ENCODE peak calls at places on chromosomes 12 and 14, in nine cellular contexts. G is H9; F is heart right ventricle; U is suprapubic skin; N is psoas muscle; T is kidney; M is CD8-positive, alpha-beta T cell; Y is pancreas; C is thoracic aorta. R is an unnamed sample.

GRCh38 chr14:92340938-92341337 is 18.0 kb downstream of the SLC24A4 start:
- DNase-seq in G (no peak), F (no peak), U (no peak), N (no peak), T (no peak), M (no peak), Y (no peak), C (no peak), R (no peak)

GRCh38 chr14:94317259-94317658 is 5.9 kb downstream of the SERPINA6 start:
- DNase-seq in G (no peak), F (no peak), U (peak; percentile 75), N (no peak), T (no peak), M (no peak), Y (no peak), C (no peak), R (no peak)

GRCh38 chr14:61498811-61499210 is 177.4 kb downstream of the PRKCH start:
- DNase-seq in G (no peak), F (no peak), U (no peak), N (no peak), T (no peak), M (no peak), Y (no peak), C (no peak), R (no peak)

GRCh38 chr14:36529062-36529461 is 9.0 kb upstream of the NKX2-1 start:
- DNase-seq in G (no peak), F (no peak), U (no peak), N (no peak), T (no peak), M (no peak), Y (no peak), C (no peak), R (no peak)

GRCh38 chr12:29316772-29317171 is 64.2 kb downstream of the ERGIC2 start:
- DNase-seq in G (peak; percentile 69), F (peak; percentile 39), U (no peak), N (peak; percentile 55), T (no peak), M (no peak), Y (peak; percentile 16), C (no peak), R (no peak)

GRCh38 chr12:95820096-95820703 is 29.6 kb upstream of the NTN4 start:
- DNase-seq in G (no peak), F (peak; percentile 36), U (no peak), N (no peak), T (no peak), M (no peak), Y (peak; percentile 41), C (no peak), R (no peak)

GRCh38 chr12:18158774-18159557 is 69.0 kb upstream of the RERGL start:
- DNase-seq in G (peak; percentile 41), F (no peak), U (no peak), N (no peak), T (no peak), M (peak; percentile 6), Y (no peak), C (no peak), R (no peak)

GRCh38 chr14:75709207-75709812 is 48.3 kb downstream of the TTLL5 start:
- DNase-seq in G (peak; percentile 67), F (peak; percentile 84), U (no peak), N (peak; percentile 76), T (peak; percentile 81), M (peak; percentile 64), Y (peak; percentile 62), C (peak; percentile 40), R (peak; percentile 85)

GRCh38 chr14:41615011-41615595 is 8.4 kb downstream of the LRFN5 start:
- DNase-seq in G (no peak), F (no peak), U (no peak), N (no peak), T (no peak), M (no peak), Y (no peak), C (no peak), R (no peak)

GRCh38 chr14:36866867-36867266 is 205.2 kb downstream of the PAX9 start:
- DNase-seq in G (no peak), F (no peak), U (no peak), N (no peak), T (no peak), M (no peak), Y (no peak), C (no peak), R (no peak)

GRCh38 chr12:56040963-56041578 is 647 bp upstream of the RPS26 start:
- DNase-seq in G (peak; percentile 68), F (no peak), U (no peak), N (no peak), T (no peak), M (no peak), Y (no peak), C (no peak), R (no peak)

GRCh38 chr12:89999699-90000505 is 291.3 kb upstream of the ATP2B1 start:
- DNase-seq in G (no peak), F (no peak), U (no peak), N (no peak), T (no peak), M (no peak), Y (no peak), C (no peak), R (no peak)

GRCh38 chr12:9751204-9752144 is 9.2 kb downstream of the CD69 start:
- DNase-seq in G (no peak), F (no peak), U (no peak), N (no peak), T (no peak), M (peak; percentile 35), Y (no peak), C (no peak), R (no peak)

GRCh38 chr12:85575115-85576096 is 260.8 kb downstream of the RASSF9 start:
- DNase-seq in G (peak; percentile 61), F (peak; percentile 50), U (no peak), N (no peak), T (no peak), M (no peak), Y (peak; percentile 38), C (no peak), R (peak; percentile 39)

GRCh38 chr14:38608244-38608643 is 352.4 kb upstream of the CLEC14A start:
- DNase-seq in G (no peak), F (no peak), U (no peak), N (no peak), T (no peak), M (no peak), Y (no peak), C (no peak), R (no peak)

GRCh38 chr12:14010989-14011388 is 29.6 kb upstream of the GRIN2B start:
- DNase-seq in G (no peak), F (no peak), U (no peak), N (no peak), T (no peak), M (no peak), Y (no peak), C (no peak), R (no peak)

GRCh38 chr12:66600805-66601392 is 78.0 kb downstream of the GRIP1 start:
- DNase-seq in G (no peak), F (no peak), U (no peak), N (no peak), T (no peak), M (no peak), Y (no peak), C (no peak), R (no peak)

GRCh38 chr12:123059501-123059900 is 79.0 kb downstream of the ARL6IP4 start:
- DNase-seq in G (no peak), F (no peak), U (no peak), N (no peak), T (no peak), M (no peak), Y (no peak), C (no peak), R (no peak)

GRCh38 chr12:31872831-31873604 is 86.2 kb upstream of the RESF1 start:
- DNase-seq in G (no peak), F (no peak), U (no peak), N (no peak), T (no peak), M (no peak), Y (no peak), C (no peak), R (no peak)

GRCh38 chr14:66056926-66057552 is 429.1 kb upstream of the CCDC196 start:
- DNase-seq in G (no peak), F (no peak), U (no peak), N (no peak), T (no peak), M (no peak), Y (no peak), C (no peak), R (no peak)

GRCh38 chr12:69332815-69333358 is 15.3 kb upstream of the LYZ start:
- DNase-seq in G (no peak), F (no peak), U (no peak), N (no peak), T (no peak), M (no peak), Y (peak; percentile 60), C (no peak), R (no peak)

GRCh38 chr14:63551338-63551737 is 8.2 kb upstream of the PPP2R5E start:
- DNase-seq in G (no peak), F (no peak), U (no peak), N (no peak), T (no peak), M (no peak), Y (no peak), C (no peak), R (no peak)

GRCh38 chr12:53543539-53543938 is 36.3 kb upstream of the NPFF start:
- DNase-seq in G (peak; percentile 73), F (peak; percentile 63), U (peak; percentile 68), N (no peak), T (no peak), M (peak; percentile 27), Y (peak; percentile 31), C (no peak), R (peak; percentile 61)

GRCh38 chr14:23620177-23620702 is 15.9 kb upstream of the DHRS2 start:
- DNase-seq in G (no peak), F (no peak), U (no peak), N (no peak), T (no peak), M (no peak), Y (no peak), C (no peak), R (no peak)
- H3K4me1 ChIP-seq in G (no peaks in the 10 kb centered on the region), F (no peaks in the 10 kb centered on the region), U (no peaks in the 10 kb centered on the region), N (no peaks in the 10 kb centered on the region), T (no peaks in the 10 kb centered on the region), M (no peaks in the 10 kb centered on the region), Y (peaks cover 13% of the 10 kb centered on the region), C (no peaks in the 10 kb centered on the region), R (no peaks in the 10 kb centered on the region)

GRCh38 chr12:124388679-124389536 is 94.0 kb downstream of the RFLNA start:
- DNase-seq in G (peak; percentile 84), F (peak; percentile 86), U (peak; percentile 92), N (peak; percentile 96), T (peak; percentile 96), M (peak; percentile 79), Y (peak; percentile 91), C (peak; percentile 62), R (peak; percentile 89)
- TF ChIP-seq CTCF in G (no peak), F (no peak), U (no peak), N (no peak), T (no peak), M (no peak), Y (no peak), C (no peak), R (no peak)

GRCh38 chr12:92029136-92029535 is 116.5 kb downstream of the BTG1 start:
- DNase-seq in G (no peak), F (no peak), U (no peak), N (no peak), T (no peak), M (no peak), Y (no peak), C (no peak), R (no peak)
- H3K4me1 ChIP-seq in G (no peaks in the 10 kb centered on the region), F (peaks cover 8% of the 10 kb centered on the region), U (peaks cover 48% of the 10 kb centered on the region), N (no peaks in the 10 kb centered on the region), T (no peaks in the 10 kb centered on the region), M (peaks cover 72% of the 10 kb centered on the region), Y (peaks cover 9% of the 10 kb centered on the region), C (peaks cover 22% of the 10 kb centered on the region), R (peaks cover 8% of the 10 kb centered on the region)

GRCh38 chr12:131046813-131047788 is 93.4 kb downstream of the ADGRD1 start:
- DNase-seq in G (no peak), F (peak; percentile 78), U (peak; percentile 74), N (peak; percentile 80), T (peak; percentile 57), M (no peak), Y (no peak), C (no peak), R (no peak)
- TF ChIP-seq CTCF in G (no peak), F (no peak), U (no peak), N (no peak), T (no peak), M (no peak), Y (no peak), C (no peak), R (no peak)

R was measured in uterus.